ENCODE peak calls at places on chromosomes 6 and 20, in four cellular contexts. P is AG04449, Q is uterus, G is GM12865. C is an unnamed sample.

GRCh38 chr6:25177629-25178028 is 101.5 kb upstream of the CARMIL1 start:
- DNase-seq in P (no peak), Q (no peak), G (no peak), C (no peak)

GRCh38 chr20:5128886-5129285 is 2.1 kb downstream of the CDS2 start:
- DNase-seq in G (no peak), P (no peak), Q (no peak), C (no peak)

GRCh38 chr6:136640132-136640915 is 90.1 kb upstream of the MAP7 start:
- DNase-seq in G (no peak), Q (no peak), P (peak; percentile 34), C (no peak)

GRCh38 chr6:4402477-4402976 is 267.2 kb upstream of the ECI2 start:
- DNase-seq in G (peak; percentile 21), Q (no peak), P (peak; percentile 40), C (peak; percentile 45)

GRCh38 chr6:226516-227073 is 65.7 kb upstream of the DUSP22 start:
- DNase-seq in G (peak; percentile 80), P (no peak), Q (no peak), C (no peak)

GRCh38 chr6:106910999-106911949 is 63.3 kb downstream of the CD24 start:
- DNase-seq in G (no peak), Q (no peak), P (no peak), C (no peak)

GRCh38 chr6:111648100-111648499 is 42.4 kb upstream of the TRAF3IP2 start:
- DNase-seq in Q (no peak), G (no peak), P (no peak), C (no peak)

GRCh38 chr6:155461636-155462035 is 6.0 kb upstream of the NOX3 start:
- DNase-seq in G (no peak), Q (no peak), P (no peak), C (no peak)

GRCh38 chr6:133241088-133241900 is at the start of gene EYA4:
- DNase-seq in P (no peak), Q (no peak), G (no peak), C (peak; percentile 28)

DNA sequence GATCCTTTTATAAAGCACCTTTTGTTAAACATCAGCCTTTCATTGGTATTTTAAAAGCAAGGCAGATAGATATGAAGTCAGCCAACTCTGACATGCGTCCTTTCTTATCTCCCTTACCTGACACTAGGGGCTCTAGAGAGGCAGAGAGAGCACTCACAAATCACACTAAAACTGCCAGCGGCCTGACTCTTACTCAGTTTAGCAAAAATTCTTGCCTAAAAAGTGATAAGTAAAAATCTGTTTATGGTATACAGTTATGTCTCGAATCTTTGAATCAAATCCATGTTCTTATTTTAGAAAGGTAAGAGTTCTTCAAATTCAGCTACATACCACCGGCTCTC is 10.4 kb upstream of the TDRD6 start:
- DNase-seq in Q (no peak), G (peak; percentile 10), P (no peak), C (no peak)
- TF ChIP-seq CTCF in Q (no peak), G (peak; percentile 32), P (no peak), C (no peak)

DNA sequence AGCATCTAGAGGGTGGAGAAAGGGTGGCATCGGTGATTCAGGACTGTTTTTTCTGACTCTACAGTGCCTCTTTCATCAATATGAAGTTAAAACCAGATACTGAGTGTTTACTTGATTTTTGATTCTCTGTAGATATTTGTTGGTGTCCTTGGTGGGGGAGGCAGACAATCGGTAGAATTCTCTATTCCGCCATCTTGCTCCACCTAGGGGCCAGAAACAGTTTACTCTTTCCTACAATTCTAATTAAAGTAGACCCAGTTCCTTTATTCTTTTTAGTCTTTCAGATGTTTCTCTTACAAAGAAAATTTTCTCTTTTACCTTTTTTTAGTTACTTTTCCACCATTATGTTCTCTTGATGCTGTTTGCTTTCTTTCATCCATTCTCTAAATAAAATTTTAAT is 162.1 kb upstream of the RAB32 start:
- DNase-seq in P (no peak), G (no peak), Q (no peak), C (no peak)
- TF ChIP-seq CTCF in P (no peak), G (no peak), Q (no peak), C (no peak)

DNA sequence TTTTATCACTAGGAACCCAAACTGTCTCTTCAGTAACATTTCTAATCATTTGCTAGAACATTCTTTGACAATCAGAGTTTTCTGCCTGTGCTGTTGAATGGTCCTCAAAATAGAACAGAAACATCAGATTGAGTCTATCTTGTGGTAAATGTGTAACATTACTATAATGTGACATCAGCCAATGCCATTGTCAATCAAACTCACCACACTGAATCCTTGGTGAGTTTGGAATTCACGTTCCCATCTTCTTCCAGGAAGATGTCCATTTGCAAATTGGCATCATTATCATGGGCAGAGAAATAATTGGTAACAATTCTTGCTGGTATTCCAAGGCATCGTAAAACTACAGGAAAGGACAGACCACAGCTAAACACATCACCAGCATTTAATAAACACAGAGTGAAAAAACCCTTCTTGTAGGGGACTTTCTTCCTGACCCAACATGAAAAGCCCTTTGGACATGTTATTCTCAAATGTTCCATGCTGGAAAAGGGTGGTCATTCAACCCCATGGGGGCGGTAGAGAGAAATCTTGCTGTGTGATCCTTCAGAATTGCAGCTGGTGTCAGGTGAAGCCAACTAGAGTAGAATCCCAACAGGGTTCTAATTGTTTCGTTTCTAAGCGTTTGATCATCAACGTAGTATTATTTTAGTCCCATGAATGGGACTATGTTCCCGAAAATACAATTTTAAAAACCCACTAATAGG is 98.5 kb downstream of the F13A1 start:
- DNase-seq in P (no peak), G (peak; percentile 40), Q (no peak), C (peak; percentile 26)
- TF ChIP-seq CTCF in P (no peak), G (peak; percentile 46), Q (no peak), C (no peak)

GRCh38 chr6:42075159-42075838 is 25.0 kb downstream of the TAF8 start:
- DNase-seq in G (peak; percentile 55), P (no peak), Q (peak; percentile 75), C (peak; percentile 80)
- TF ChIP-seq CTCF in G (peak; percentile 58), P (peak; percentile 79), Q (peak; percentile 73), C (peak; percentile 78)

DNA sequence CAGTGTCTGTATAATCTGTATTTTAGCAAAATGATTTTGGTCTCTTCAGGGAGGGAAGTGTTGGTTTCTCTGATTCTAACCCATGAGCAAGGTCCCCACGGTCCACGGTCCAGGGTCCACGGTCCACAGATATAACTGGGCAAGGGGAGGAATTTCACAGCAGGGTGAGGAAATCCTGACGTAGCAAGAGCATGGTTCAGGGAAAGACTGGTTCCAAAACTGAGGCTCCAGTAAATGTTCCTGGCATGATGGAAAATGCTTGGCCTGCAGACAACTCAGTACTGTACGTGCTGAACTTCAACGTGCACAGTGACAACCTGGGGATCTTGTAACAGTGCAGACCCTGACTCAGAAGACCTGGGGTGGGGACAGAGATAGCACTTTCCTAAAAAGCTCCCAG is 759.6 kb downstream of the PTPRT start:
- DNase-seq in Q (no peak), P (no peak), G (no peak), C (no peak)
- TF ChIP-seq CTCF in Q (no peak), P (no peak), G (no peak), C (no peak)

GRCh38 chr6:44245912-44246662 is 814 bp upstream of the HSP90AB1 start:
- DNase-seq in Q (peak; percentile 86), P (no peak), G (peak; percentile 93), C (peak; percentile 88)
- TF ChIP-seq CTCF in Q (peak; percentile 62), P (peak; percentile 42), G (peak; percentile 30), C (no peak)